ENCODE peak calls at places on chromosomes 5 and 9, in nine cellular contexts. R is AG08396, W is HFF-Myc, M is GM12865, O is left cardiac atrium, V is T-cell, Y is NCI-H1694 treated with DMSO at 0.1 percent for 48 hours, L is H7, C is aorta. I is an unnamed sample.

GRCh38 chr5:137754236-137754960 is at the start of gene HNRNPA0:
- DNase-seq in R (peak; percentile 98), W (peak; percentile 94), M (peak; percentile 99), O (peak; percentile 97), V (peak; percentile 95), Y (peak; percentile 89), L (peak; percentile 98), C (peak; percentile 99), I (peak; percentile 99)

GRCh38 chr5:168951764-168952163 is 349.2 kb downstream of the SLIT3 start:
- DNase-seq in R (no peak), W (no peak), M (no peak), O (no peak), V (no peak), Y (no peak), L (no peak), C (no peak), I (no peak)

GRCh38 chr9:75953218-75953617 is 62.7 kb downstream of the PCSK5 start:
- DNase-seq in R (no peak), W (no peak), M (no peak), O (no peak), V (no peak), Y (no peak), L (no peak), C (no peak), I (no peak)

GRCh38 chr9:22053178-22053577 is 44.1 kb upstream of the CDKN2B start:
- DNase-seq in R (no peak), W (no peak), M (no peak), O (no peak), V (no peak), Y (no peak), L (no peak), C (no peak), I (no peak)

GRCh38 chr9:106286249-106286648 is 576.7 kb upstream of the ZNF462 start:
- DNase-seq in R (peak; percentile 3), W (no peak), M (no peak), O (no peak), V (no peak), Y (no peak), L (peak; percentile 49), C (no peak), I (no peak)

GRCh38 chr5:155839251-155840037 is 487.5 kb upstream of the SGCD start:
- DNase-seq in R (peak; percentile 9), W (no peak), M (peak; percentile 12), O (no peak), V (no peak), Y (no peak), L (peak; percentile 15), C (no peak), I (no peak)

GRCh38 chr5:38715671-38716070 is 130.1 kb upstream of the OSMR start:
- DNase-seq in R (no peak), W (no peak), M (no peak), O (no peak), V (no peak), Y (no peak), L (no peak), C (no peak), I (no peak)

GRCh38 chr5:20368581-20368980 is 380.6 kb upstream of the CDH18 start:
- DNase-seq in R (no peak), W (no peak), M (no peak), O (no peak), V (no peak), Y (peak; percentile 92), L (no peak), C (no peak), I (no peak)

GRCh38 chr5:131610198-131611063 is 24.6 kb downstream of the RAPGEF6 start:
- DNase-seq in R (peak; percentile 49), W (peak; percentile 33), M (no peak), O (no peak), V (no peak), Y (no peak), L (no peak), C (no peak), I (no peak)

GRCh38 chr5:33195431-33196128 is 245.2 kb upstream of the TARS1 start:
- DNase-seq in R (peak; percentile 2), W (no peak), M (no peak), O (no peak), V (no peak), Y (no peak), L (no peak), C (no peak), I (no peak)

GRCh38 chr9:131254107-131254491 is 22.2 kb downstream of the FAM78A start:
- DNase-seq in R (peak; percentile 14), W (no peak), M (peak; percentile 64), O (peak; percentile 65), V (no peak), Y (no peak), L (peak; percentile 43), C (no peak), I (no peak)

GRCh38 chr9:20835364-20836286 is 151.6 kb downstream of the FOCAD start:
- DNase-seq in R (no peak), W (no peak), M (no peak), O (no peak), V (no peak), Y (no peak), L (peak; percentile 1), C (no peak), I (no peak)

GRCh38 chr9:6272229-6272597 is 56.0 kb upstream of the TPD52L3 start:
- DNase-seq in R (peak; percentile 70), W (no peak), M (no peak), O (no peak), V (no peak), Y (no peak), L (no peak), C (no peak), I (no peak)

GRCh38 chr5:132055808-132056609 is 4.4 kb upstream of the IL3 start:
- DNase-seq in R (no peak), W (no peak), M (no peak), O (no peak), V (peak; percentile 47), Y (no peak), L (peak; percentile 16), C (peak; percentile 70), I (peak; percentile 81)

GRCh38 chr9:124222918-124223720 is 34.6 kb upstream of the NEK6 start:
- DNase-seq in R (no peak), W (no peak), M (no peak), O (peak; percentile 90), V (no peak), Y (no peak), L (no peak), C (peak; percentile 85), I (no peak)

GRCh38 chr5:139636207-139636792 is 11.8 kb upstream of the CXXC5 start:
- DNase-seq in R (no peak), W (no peak), M (peak; percentile 98), O (no peak), V (peak; percentile 85), Y (no peak), L (peak; percentile 50), C (no peak), I (peak; percentile 81)

GRCh38 chr5:110088676-110089436 is 399.1 kb downstream of the MAN2A1 start:
- DNase-seq in R (no peak), W (no peak), M (no peak), O (no peak), V (no peak), Y (no peak), L (no peak), C (no peak), I (no peak)

GRCh38 chr9:137682431-137682991 is 63.7 kb downstream of the EHMT1 start:
- DNase-seq in R (no peak), W (no peak), M (peak; percentile 56), O (no peak), V (no peak), Y (no peak), L (peak; percentile 60), C (no peak), I (no peak)

GRCh38 chr9:109683521-109683920 is 96.5 kb upstream of the PALM2AKAP2 start:
- DNase-seq in R (peak; percentile 12), W (no peak), M (no peak), O (no peak), V (no peak), Y (no peak), L (no peak), C (no peak), I (no peak)

GRCh38 chr5:96283589-96283988 is 149.5 kb downstream of the PCSK1 start:
- DNase-seq in R (no peak), W (no peak), M (no peak), O (no peak), V (no peak), Y (no peak), L (no peak), C (no peak), I (no peak)

GRCh38 chr9:8855046-8855445 is 1055.5 kb upstream of the DMAC1 start:
- DNase-seq in R (no peak), W (no peak), M (no peak), O (no peak), V (no peak), Y (peak; percentile 44), L (no peak), C (no peak), I (no peak)

GRCh38 chr9:86946712-86947145 is 577 bp downstream of the GAS1 start:
- DNase-seq in R (no peak), W (no peak), M (peak; percentile 30), O (peak; percentile 69), V (no peak), Y (no peak), L (no peak), C (peak; percentile 87), I (peak; percentile 60)

GRCh38 chr5:98774192-98775046 is 956 bp downstream of the RGMB start:
- DNase-seq in R (no peak), W (no peak), M (peak; percentile 77), O (peak; percentile 66), V (peak; percentile 36), Y (peak; percentile 24), L (peak; percentile 72), C (peak; percentile 86), I (peak; percentile 35)

GRCh38 chr5:121218086-121218485 is 633.6 kb upstream of the FTMT start:
- DNase-seq in R (no peak), W (no peak), M (no peak), O (no peak), V (no peak), Y (no peak), L (no peak), C (no peak), I (no peak)

GRCh38 chr9:15355669-15356068 is 48.7 kb upstream of the TTC39B start:
- DNase-seq in R (no peak), W (no peak), M (no peak), O (no peak), V (no peak), Y (no peak), L (no peak), C (no peak), I (no peak)

GRCh38 chr5:160097981-160098380 is 21.3 kb downstream of the PWWP2A start:
- DNase-seq in R (no peak), W (no peak), M (no peak), O (no peak), V (no peak), Y (no peak), L (no peak), C (no peak), I (no peak)

GRCh38 chr9:69173497-69173890 is 583 bp upstream of the TJP2 start:
- DNase-seq in R (no peak), W (no peak), M (no peak), O (no peak), V (no peak), Y (no peak), L (no peak), C (no peak), I (no peak)

GRCh38 chr5:75042511-75042910 is 9.8 kb downstream of the GCNT4 start:
- DNase-seq in R (no peak), W (no peak), M (no peak), O (no peak), V (no peak), Y (no peak), L (no peak), C (no peak), I (no peak)

GRCh38 chr5:172417983-172418630 is 36.2 kb downstream of the SH3PXD2B start:
- DNase-seq in R (peak; percentile 88), W (no peak), M (no peak), O (peak; percentile 92), V (no peak), Y (no peak), L (no peak), C (peak; percentile 94), I (no peak)

GRCh38 chr5:20229286-20230005 is 241.4 kb upstream of the CDH18 start:
- DNase-seq in R (no peak), W (no peak), M (no peak), O (no peak), V (no peak), Y (peak; percentile 45), L (no peak), C (no peak), I (no peak)

GRCh38 chr5:56270058-56270457 is 36.9 kb upstream of the ANKRD55 start:
- DNase-seq in R (no peak), W (no peak), M (peak; percentile 7), O (no peak), V (no peak), Y (no peak), L (no peak), C (no peak), I (no peak)

I was measured in immature natural killer cell.